ENCODE peak calls at places on chromosomes 12 and 14, in four cellular contexts. N is iPS-NIHi11; Q is lower lobe of right lung; W is stimulated activated CD4-positive, alpha-beta T cell treated with anti-CD3 and anti-CD28 coated beads, TNF-alpha, amount 100 ng/mL, for 4 hours. V is an unnamed sample.

GRCh38 chr14:39016733-39017095 is 86.3 kb downstream of the SEC23A start:
- DNase-seq in Q (no peak), N (peak), W (no peak), V (no peak)

GRCh38 chr14:103073876-103074698 is 9.9 kb upstream of the LBHD2 start:
- DNase-seq in Q (no peak), N (no peak), W (no peak), V (no peak)

GRCh38 chr12:76558684-76559276 is 791 bp downstream of the OSBPL8 start:
- DNase-seq in W (peak), Q (peak), N (peak), V (peak)

GRCh38 chr12:132327351-132328171 is 1.8 kb downstream of the GALNT9 start:
- DNase-seq in Q (peak), W (peak), N (no peak), V (no peak)

GRCh38 chr12:95623554-95624170 is 72.4 kb upstream of the USP44 start:
- DNase-seq in N (peak), W (no peak), Q (peak), V (peak)

GRCh38 chr12:93415723-93416464 is 25.9 kb downstream of the UBE2N start:
- DNase-seq in Q (no peak), N (no peak), W (no peak), V (peak)

GRCh38 chr14:93023039-93023438 is 92.7 kb downstream of the ITPK1 start:
- DNase-seq in W (no peak), Q (no peak), N (peak), V (peak)

GRCh38 chr12:69519871-69520270 is 49.7 kb downstream of the FRS2 start:
- DNase-seq in Q (no peak), W (no peak), N (no peak), V (no peak)

GRCh38 chr14:70735043-70735442 is 74.3 kb downstream of the MAP3K9 start:
- DNase-seq in Q (no peak), W (no peak), N (no peak), V (no peak)

GRCh38 chr14:89428556-89429196 is 11.6 kb upstream of the FOXN3 start:
- DNase-seq in N (no peak), W (no peak), Q (no peak), V (no peak)

GRCh38 chr14:101028971-101029667 is 125.6 kb upstream of the RTL1 start:
- DNase-seq in W (no peak), N (no peak), Q (no peak), V (no peak)

GRCh38 chr14:70770490-70770889 is 38.8 kb downstream of the MAP3K9 start:
- DNase-seq in Q (no peak), W (no peak), N (no peak), V (no peak)

GRCh38 chr12:29562167-29562776 is 64.8 kb upstream of the OVCH1 start:
- DNase-seq in W (no peak), Q (no peak), N (no peak), V (no peak)

GRCh38 chr14:55609681-55610080 is 29.7 kb downstream of the KTN1 start:
- DNase-seq in W (no peak), Q (no peak), N (no peak), V (no peak)

GRCh38 chr14:101171650-101172049 is 268.1 kb upstream of the RTL1 start:
- DNase-seq in Q (no peak), N (no peak), W (no peak), V (no peak)

GRCh38 chr14:65854215-65854614 is 441.7 kb downstream of the FUT8 start:
- DNase-seq in W (no peak), Q (no peak), N (no peak), V (no peak)

GRCh38 chr12:50961708-50962107 is 9.4 kb downstream of the HIGD1C start:
- DNase-seq in N (no peak), W (no peak), Q (no peak), V (no peak)

GRCh38 chr14:95523818-95524448 is 7.5 kb upstream of the SYNE3 start:
- DNase-seq in Q (peak), N (no peak), W (no peak), V (no peak)

GRCh38 chr12:75446857-75447256 is 33.7 kb upstream of the GLIPR1 start:
- DNase-seq in N (no peak), Q (no peak), W (no peak), V (no peak)

GRCh38 chr12:130968611-130969010 is 14.9 kb downstream of the ADGRD1 start:
- DNase-seq in N (no peak), Q (no peak), W (no peak), V (no peak)

GRCh38 chr14:65501328-65501727 is 88.8 kb downstream of the FUT8 start:
- DNase-seq in Q (no peak), N (no peak), W (no peak), V (no peak)

GRCh38 chr12:71640316-71640715 is 23.3 kb downstream of the ZFC3H1 start:
- DNase-seq in Q (no peak), W (no peak), N (no peak), V (no peak)

GRCh38 chr12:45974883-45975282 is 15.5 kb downstream of the SCAF11 start:
- DNase-seq in W (no peak), N (no peak), Q (no peak), V (no peak)